ENCODE peak calls at places on chromosomes 11 and 22, in four cellular contexts. One of them, this sample, is unnamed.

GRCh38 chr11:13207665-13208594 is 69.7 kb upstream of the BMAL1 start:
- DNase-seq in Peyer's patch: peak; percentile 59
- DNase-seq in osteoblast: no peak
- DNase-seq in HFFc6: peak; percentile 54
- DNase-seq in this sample: no peak

GRCh38 chr22:30325065-30325720 is 1.5 kb downstream of the TBC1D10A start:
- DNase-seq in Peyer's patch: peak; percentile 50
- DNase-seq in osteoblast: peak; percentile 98
- DNase-seq in HFFc6: peak; percentile 81
- DNase-seq in this sample: no peak

GRCh38 chr11:46121724-46122477 is 647 bp upstream of the PHF21A start:
- DNase-seq in Peyer's patch: peak; percentile 87
- DNase-seq in osteoblast: peak; percentile 90
- DNase-seq in HFFc6: peak; percentile 86
- DNase-seq in this sample: no peak

GRCh38 chr11:83523676-83524075 is 237.5 kb upstream of the CCDC90B start:
- DNase-seq in Peyer's patch: no peak
- DNase-seq in osteoblast: no peak
- DNase-seq in HFFc6: no peak
- DNase-seq in this sample: no peak

GRCh38 chr11:28529540-28530410 is 421.6 kb downstream of the METTL15 start:
- DNase-seq in Peyer's patch: no peak
- DNase-seq in osteoblast: peak; percentile 55
- DNase-seq in HFFc6: peak; percentile 63
- DNase-seq in this sample: no peak

GRCh38 chr22:45504703-45505341 is 2.1 kb downstream of the FBLN1 start:
- DNase-seq in Peyer's patch: peak; percentile 46
- DNase-seq in osteoblast: peak; percentile 98
- DNase-seq in HFFc6: peak; percentile 33
- DNase-seq in this sample: peak; percentile 51

GRCh38 chr11:44561964-44562734 is 3.3 kb upstream of the CD82 start:
- DNase-seq in Peyer's patch: no peak
- DNase-seq in osteoblast: no peak
- DNase-seq in HFFc6: no peak
- DNase-seq in this sample: no peak

GRCh38 chr22:49975543-49976389 is 15.2 kb downstream of the PIM3 start:
- DNase-seq in Peyer's patch: peak; percentile 53
- DNase-seq in osteoblast: peak; percentile 69
- DNase-seq in HFFc6: no peak
- DNase-seq in this sample: peak; percentile 59

GRCh38 chr22:42116848-42117424 is 13.7 kb downstream of the CYP2D6 start:
- DNase-seq in Peyer's patch: no peak
- DNase-seq in osteoblast: no peak
- DNase-seq in HFFc6: no peak
- DNase-seq in this sample: no peak

GRCh38 chr22:46250783-46251125 is 661 bp upstream of the CDPF1 start:
- DNase-seq in Peyer's patch: peak; percentile 68
- DNase-seq in osteoblast: no peak
- DNase-seq in HFFc6: no peak
- DNase-seq in this sample: no peak

GRCh38 chr11:33179431-33179830 is 18.2 kb upstream of the CSTF3 start:
- DNase-seq in Peyer's patch: no peak
- DNase-seq in osteoblast: no peak
- DNase-seq in HFFc6: no peak
- DNase-seq in this sample: no peak

GRCh38 chr11:93013646-93014045 is 44.2 kb downstream of the MTNR1B start:
- DNase-seq in Peyer's patch: no peak
- DNase-seq in osteoblast: no peak
- DNase-seq in HFFc6: no peak
- DNase-seq in this sample: no peak

GRCh38 chr11:55707029-55707428 is 45.0 kb downstream of the OR4C6 start:
- DNase-seq in Peyer's patch: no peak
- DNase-seq in osteoblast: no peak
- DNase-seq in HFFc6: peak; percentile 12
- DNase-seq in this sample: no peak

GRCh38 chr11:116840746-116841296 is 3.4 kb upstream of the APOA1 start:
- DNase-seq in Peyer's patch: no peak
- DNase-seq in osteoblast: no peak
- DNase-seq in HFFc6: no peak
- DNase-seq in this sample: no peak

GRCh38 chr11:9250139-9250582 is 15.0 kb downstream of the DENND5A start:
- DNase-seq in Peyer's patch: no peak
- DNase-seq in osteoblast: peak; percentile 74
- DNase-seq in HFFc6: no peak
- DNase-seq in this sample: no peak

GRCh38 chr11:68223275-68223674 is 10.2 kb upstream of the KMT5B start:
- DNase-seq in Peyer's patch: no peak
- DNase-seq in osteoblast: no peak
- DNase-seq in HFFc6: no peak
- DNase-seq in this sample: no peak

GRCh38 chr22:50048066-50048765 is 9.9 kb downstream of the TTLL8 start:
- DNase-seq in Peyer's patch: no peak
- DNase-seq in osteoblast: peak; percentile 69
- DNase-seq in HFFc6: no peak
- DNase-seq in this sample: peak; percentile 52

GRCh38 chr11:76250520-76251222 is 44.4 kb upstream of the WNT11 start:
- DNase-seq in Peyer's patch: no peak
- DNase-seq in osteoblast: no peak
- DNase-seq in HFFc6: no peak
- DNase-seq in this sample: no peak

GRCh38 chr11:131640320-131640719 is 269.9 kb downstream of the NTM start:
- DNase-seq in Peyer's patch: no peak
- DNase-seq in osteoblast: no peak
- DNase-seq in HFFc6: no peak
- DNase-seq in this sample: no peak

GRCh38 chr22:17257578-17257977 is 38.3 kb upstream of the ADA2 start:
- DNase-seq in Peyer's patch: no peak
- DNase-seq in osteoblast: peak; percentile 19
- DNase-seq in HFFc6: no peak
- DNase-seq in this sample: no peak

GRCh38 chr11:33706546-33706945 is 5.9 kb upstream of the C11orf91 start:
- DNase-seq in Peyer's patch: no peak
- DNase-seq in osteoblast: no peak
- DNase-seq in HFFc6: no peak
- DNase-seq in this sample: no peak

GRCh38 chr11:113876074-113876797 is 864 bp upstream of the USP28 start:
- DNase-seq in Peyer's patch: no peak
- DNase-seq in osteoblast: peak; percentile 29
- DNase-seq in HFFc6: no peak
- DNase-seq in this sample: no peak

GRCh38 chr22:17637490-17638181 is 921 bp upstream of the BCL2L13 start:
- DNase-seq in Peyer's patch: no peak
- DNase-seq in osteoblast: peak; percentile 41
- DNase-seq in HFFc6: no peak
- DNase-seq in this sample: no peak

GRCh38 chr11:118947999-118948398 is 8.1 kb upstream of the UPK2 start:
- DNase-seq in Peyer's patch: no peak
- DNase-seq in osteoblast: peak; percentile 62
- DNase-seq in HFFc6: no peak
- DNase-seq in this sample: no peak

GRCh38 chr11:2122222-2122906 is 16.8 kb downstream of the IGF2 start:
- DNase-seq in Peyer's patch: no peak
- DNase-seq in osteoblast: peak; percentile 99
- DNase-seq in HFFc6: peak; percentile 35
- DNase-seq in this sample: no peak

GRCh38 chr11:58059011-58059358 is 28.2 kb downstream of the OR6Q1 start:
- DNase-seq in Peyer's patch: no peak
- DNase-seq in osteoblast: peak; percentile 64
- DNase-seq in HFFc6: peak; percentile 78
- DNase-seq in this sample: no peak

GRCh38 chr11:127493330-127493729 is 492.8 kb upstream of the KIRREL3 start:
- DNase-seq in Peyer's patch: no peak
- DNase-seq in osteoblast: no peak
- DNase-seq in HFFc6: peak; percentile 13
- DNase-seq in this sample: no peak

GRCh38 chr11:69075421-69076128 is 26.8 kb downstream of the TPCN2 start:
- DNase-seq in Peyer's patch: no peak
- DNase-seq in osteoblast: peak; percentile 99
- DNase-seq in HFFc6: peak; percentile 96
- DNase-seq in this sample: no peak

GRCh38 chr11:8261921-8262551 is 1.6 kb downstream of the LMO1 start:
- DNase-seq in Peyer's patch: peak; percentile 24
- DNase-seq in osteoblast: peak; percentile 73
- DNase-seq in HFFc6: no peak
- DNase-seq in this sample: no peak

GRCh38 chr11:16358726-16359125 is 2.4 kb upstream of the SOX6 start:
- DNase-seq in Peyer's patch: no peak
- DNase-seq in osteoblast: no peak
- DNase-seq in HFFc6: no peak
- DNase-seq in this sample: no peak

GRCh38 chr11:17387811-17388210 is 648 bp downstream of the KCNJ11 start:
- DNase-seq in Peyer's patch: no peak
- DNase-seq in osteoblast: peak; percentile 29
- DNase-seq in HFFc6: no peak
- DNase-seq in this sample: no peak

GRCh38 chr11:2770556-2771301 is 70.9 kb upstream of the KCNQ1OT1 start:
- DNase-seq in Peyer's patch: peak; percentile 39
- DNase-seq in osteoblast: peak; percentile 66
- DNase-seq in HFFc6: no peak
- DNase-seq in this sample: peak; percentile 68

GRCh38 chr22:30004689-30005088 is 75.6 kb upstream of the HORMAD2 start:
- DNase-seq in Peyer's patch: no peak
- DNase-seq in osteoblast: no peak
- DNase-seq in HFFc6: no peak
- DNase-seq in this sample: no peak

GRCh38 chr11:70501933-70502540 is 103.7 kb downstream of the CTTN start:
- DNase-seq in Peyer's patch: peak; percentile 37
- DNase-seq in osteoblast: peak; percentile 50
- DNase-seq in HFFc6: no peak
- DNase-seq in this sample: peak; percentile 87

GRCh38 chr11:120516461-120517389 is 5.2 kb downstream of the GRIK4 start:
- DNase-seq in Peyer's patch: no peak
- DNase-seq in osteoblast: peak; percentile 56
- DNase-seq in HFFc6: no peak
- DNase-seq in this sample: peak; percentile 86

GRCh38 chr11:18671246-18671645 is 27.3 kb upstream of the TMEM86A start:
- DNase-seq in Peyer's patch: no peak
- DNase-seq in osteoblast: no peak
- DNase-seq in HFFc6: no peak
- DNase-seq in this sample: no peak

GRCh38 chr11:2578006-2578933 is 121.5 kb downstream of the KCNQ1OT1 start:
- DNase-seq in Peyer's patch: peak; percentile 36
- DNase-seq in osteoblast: peak; percentile 64
- DNase-seq in HFFc6: no peak
- DNase-seq in this sample: peak; percentile 86

DNA sequence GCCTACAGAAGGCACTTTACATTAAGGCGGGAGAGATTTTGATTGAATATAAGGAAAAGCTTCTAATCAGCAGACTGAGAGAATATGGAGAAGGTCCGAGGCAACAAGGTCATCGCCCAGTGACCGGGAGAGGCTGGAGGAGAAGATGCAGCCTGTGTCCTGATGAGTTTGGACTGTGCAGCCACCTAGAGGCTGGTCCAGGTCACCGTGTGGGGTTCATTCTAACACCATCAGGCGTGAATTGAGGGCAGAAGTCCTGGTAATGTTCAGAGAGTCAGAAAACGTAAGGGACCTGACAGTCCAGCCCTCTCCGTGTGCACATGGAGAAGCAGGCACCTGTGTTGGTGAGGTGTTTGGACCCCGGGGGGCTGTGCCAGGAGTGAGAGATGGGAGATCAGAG is 102.7 kb downstream of the FEZ1 start:
- DNase-seq in Peyer's patch: peak; percentile 11
- DNase-seq in osteoblast: no peak
- DNase-seq in HFFc6: no peak
- DNase-seq in this sample: no peak
- TF ChIP-seq CTCF in Peyer's patch: no peak
- TF ChIP-seq CTCF in osteoblast: no peak
- TF ChIP-seq CTCF in HFFc6: no peak
- TF ChIP-seq CTCF in this sample: no peak

GRCh38 chr11:81966340-81966739 is 767.3 kb downstream of the FAM181B start:
- DNase-seq in Peyer's patch: no peak
- DNase-seq in osteoblast: no peak
- DNase-seq in HFFc6: no peak
- DNase-seq in this sample: no peak

GRCh38 chr11:81967242-81967641 is 766.4 kb downstream of the FAM181B start:
- DNase-seq in Peyer's patch: no peak
- DNase-seq in osteoblast: no peak
- DNase-seq in HFFc6: no peak
- DNase-seq in this sample: no peak

GRCh38 chr11:81959341-81959740 is 774.3 kb downstream of the FAM181B start:
- DNase-seq in Peyer's patch: no peak
- DNase-seq in osteoblast: no peak
- DNase-seq in HFFc6: no peak
- DNase-seq in this sample: no peak

GRCh38 chr11:81963018-81963417 is 770.6 kb downstream of the FAM181B start:
- DNase-seq in Peyer's patch: no peak
- DNase-seq in osteoblast: no peak
- DNase-seq in HFFc6: no peak
- DNase-seq in this sample: no peak
- TF ChIP-seq CTCF in Peyer's patch: no peak
- TF ChIP-seq CTCF in osteoblast: peak; percentile 6
- TF ChIP-seq CTCF in HFFc6: no peak
- TF ChIP-seq CTCF in this sample: peak; percentile 63

DNA sequence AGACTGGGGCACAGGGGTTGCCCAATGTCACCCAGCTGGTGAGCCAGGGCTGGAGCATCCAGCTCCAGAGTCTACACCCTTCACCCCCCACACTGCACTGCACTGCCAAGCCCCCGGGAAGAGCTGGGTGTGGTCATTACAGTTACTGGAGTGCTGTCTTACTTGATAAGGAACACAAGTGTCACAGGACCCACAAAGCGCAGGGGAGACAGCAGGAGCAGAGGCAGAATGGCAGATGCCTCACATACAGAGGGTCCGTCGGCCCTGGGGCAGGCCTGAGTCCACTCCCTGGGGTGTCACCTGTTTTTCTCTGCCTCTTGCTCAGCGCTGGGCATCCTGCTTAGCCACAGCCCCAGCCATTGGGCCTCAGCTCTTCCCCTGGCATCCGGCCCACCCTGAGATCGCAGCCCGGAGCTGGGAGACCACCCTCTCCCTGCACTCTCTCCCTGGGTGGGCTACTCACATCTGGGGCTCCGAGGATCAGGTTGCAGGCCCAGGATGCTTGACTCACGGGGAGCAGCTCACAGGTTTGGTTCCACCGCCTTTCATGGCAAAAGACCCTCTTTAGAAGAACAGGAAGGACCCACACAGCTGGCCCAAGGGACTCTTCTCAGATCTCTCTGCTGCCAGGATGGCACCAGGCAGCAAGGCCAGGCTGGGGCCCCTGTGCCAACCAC is 7.6 kb downstream of the IL2RB start:
- DNase-seq in Peyer's patch: no peak
- DNase-seq in osteoblast: peak; percentile 74
- DNase-seq in HFFc6: no peak
- DNase-seq in this sample: no peak
- TF ChIP-seq CTCF in Peyer's patch: no peak
- TF ChIP-seq CTCF in osteoblast: no peak
- TF ChIP-seq CTCF in HFFc6: no peak
- TF ChIP-seq CTCF in this sample: no peak

DNA sequence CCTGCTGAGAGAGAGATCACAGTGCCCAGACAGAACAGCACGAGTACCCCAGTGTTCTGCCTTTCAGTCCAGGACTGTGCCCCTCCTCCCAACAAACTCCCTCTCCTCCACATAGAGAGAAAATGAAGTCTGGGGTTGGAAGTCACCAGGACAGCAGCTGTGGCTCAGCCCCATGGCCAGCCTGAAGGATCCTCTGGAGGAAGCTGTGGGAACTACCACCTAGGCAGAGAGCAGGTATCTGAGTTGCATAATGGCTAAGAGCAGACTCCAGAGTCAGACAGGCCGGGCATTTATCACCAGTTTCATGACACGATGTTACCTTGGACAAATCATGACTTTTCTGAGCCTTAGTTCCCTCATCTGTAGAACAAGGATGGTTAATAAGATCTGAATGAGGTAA is 61.2 kb upstream of the RRAS2 start:
- DNase-seq in Peyer's patch: no peak
- DNase-seq in osteoblast: no peak
- DNase-seq in HFFc6: no peak
- DNase-seq in this sample: no peak
- TF ChIP-seq CTCF in Peyer's patch: no peak
- TF ChIP-seq CTCF in osteoblast: no peak
- TF ChIP-seq CTCF in HFFc6: no peak
- TF ChIP-seq CTCF in this sample: no peak

This sample was measured in chondrocyte.